ENCODE peak calls at places on chromosomes 1 and 21, in ten cellular contexts. S is IMR-90, Q is ovary, I is lung, X is mammary epithelial cell, A is lower lobe of right lung, R is tibial artery, B is esophagus squamous epithelium, P is left ventricle myocardium inferior, T is kidney epithelial cell. N is an unnamed sample.

GRCh38 chr1:25500694-25501093 is 42.7 kb upstream of the LDLRAP1 start:
- DNase-seq in S (no peak), Q (no peak), I (no peak), X (no peak), A (no peak), R (peak; percentile 76), B (no peak), P (no peak), T (no peak), N (no peak)

GRCh38 chr1:204711103-204711946 is 25.8 kb upstream of the LRRN2 start:
- DNase-seq in S (no peak), Q (no peak), I (no peak), X (no peak), A (no peak), R (no peak), B (no peak), P (no peak), T (no peak), N (no peak)

GRCh38 chr1:84847253-84848247 is 45.5 kb downstream of the LPAR3 start:
- DNase-seq in S (peak; percentile 96), Q (peak; percentile 78), I (peak; percentile 86), X (peak; percentile 98), A (peak; percentile 92), R (peak; percentile 74), B (no peak), P (peak; percentile 50), T (peak; percentile 93), N (peak; percentile 98)

GRCh38 chr1:89633103-89633744 is at the start of gene LRRC8C:
- DNase-seq in S (peak; percentile 48), Q (peak; percentile 73), I (peak; percentile 48), X (peak; percentile 58), A (peak; percentile 77), R (peak; percentile 73), B (no peak), P (peak; percentile 61), T (no peak), N (peak; percentile 57)

GRCh38 chr21:37758997-37759396 is 157.3 kb downstream of the KCNJ6 start:
- DNase-seq in S (peak; percentile 62), Q (no peak), I (no peak), X (peak; percentile 37), A (no peak), R (no peak), B (no peak), P (no peak), T (no peak), N (peak; percentile 69)

GRCh38 chr1:245467804-245468203 is 313.0 kb downstream of the KIF26B start:
- DNase-seq in S (no peak), Q (no peak), I (no peak), X (no peak), A (no peak), R (no peak), B (no peak), P (no peak), T (no peak), N (no peak)

GRCh38 chr1:207248544-207249206 is 72.8 kb upstream of the CD55 start:
- DNase-seq in S (peak; percentile 1), Q (no peak), I (no peak), X (peak; percentile 48), A (no peak), R (no peak), B (no peak), P (no peak), T (no peak), N (peak; percentile 73)

GRCh38 chr21:16563795-16564194 is 834.0 kb downstream of the USP25 start:
- DNase-seq in S (no peak), Q (peak; percentile 48), I (no peak), X (peak; percentile 12), A (peak; percentile 51), R (no peak), B (no peak), P (no peak), T (peak; percentile 63), N (no peak)

GRCh38 chr21:41560701-41561158 is 52.8 kb upstream of the TMPRSS2 start:
- DNase-seq in S (no peak), Q (no peak), I (no peak), X (no peak), A (no peak), R (no peak), B (no peak), P (no peak), T (no peak), N (no peak)

GRCh38 chr21:44870748-44871495 is 2.6 kb downstream of the PTTG1IP start:
- DNase-seq in S (no peak), Q (peak; percentile 54), I (no peak), X (peak; percentile 73), A (no peak), R (peak; percentile 72), B (no peak), P (peak; percentile 75), T (no peak), N (peak; percentile 53)

DNA sequence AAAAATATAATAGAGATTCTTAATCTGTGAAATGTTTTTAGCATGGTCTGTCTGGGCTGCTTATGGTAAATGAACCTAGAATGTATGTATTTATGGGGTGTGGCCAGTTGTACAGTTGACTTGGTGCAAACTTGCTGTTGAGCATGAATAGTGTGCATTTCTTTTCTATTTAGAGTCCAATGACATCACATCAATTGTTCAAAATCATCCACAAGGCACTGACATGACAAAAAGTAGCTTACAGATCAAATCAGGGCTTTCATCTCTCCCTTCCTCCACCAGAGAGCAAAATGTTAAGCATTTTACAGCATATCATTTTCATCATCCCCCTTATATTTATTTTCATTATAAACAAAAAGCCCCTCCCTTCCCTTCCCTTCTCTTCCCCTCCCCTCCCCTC is 1010.3 kb downstream of the KCNT2 start:
- DNase-seq in S (no peak), Q (no peak), I (no peak), X (no peak), A (no peak), R (no peak), B (no peak), P (no peak), T (no peak), N (no peak)
- TF ChIP-seq CTCF in S (no peak), Q (no peak), I (no peak), X (no peak), A (no peak), R (no peak), B (no peak), P (no peak), T (no peak), N (no peak)

DNA sequence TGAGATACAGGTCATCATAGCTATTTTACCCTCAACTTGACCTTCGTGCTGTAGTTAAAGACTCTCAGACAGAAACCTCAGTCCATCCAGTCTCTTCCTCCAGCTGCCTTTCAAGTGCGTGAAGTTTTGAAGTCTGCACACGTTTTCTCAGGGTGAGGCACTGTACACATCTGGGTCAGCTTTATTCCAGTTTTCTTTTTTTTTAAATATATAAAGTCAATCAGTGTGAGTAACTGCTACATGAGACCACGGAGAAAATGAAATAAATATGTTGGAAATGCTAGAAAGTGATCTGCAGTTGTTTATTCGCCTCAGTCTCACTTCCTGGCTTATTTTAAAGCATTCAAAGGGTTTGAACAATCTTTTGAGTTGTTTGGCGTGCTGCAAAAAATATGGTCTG is 135.7 kb downstream of the ROR1 start:
- DNase-seq in S (no peak), Q (no peak), I (no peak), X (no peak), A (no peak), R (no peak), B (no peak), P (no peak), T (no peak), N (no peak)
- H3K4me3 ChIP-seq in S (no peak overlapping the region), Q (no peak overlapping the region), I (no peak overlapping the region), X (no peak overlapping the region), A (no peak overlapping the region), R (no peak overlapping the region), B (no peak overlapping the region), P (no peak overlapping the region), T (no peak overlapping the region), N (no peak overlapping the region)

GRCh38 chr1:168636200-168636599 is 59.8 kb downstream of the XCL1 start:
- DNase-seq in S (no peak), Q (no peak), I (no peak), X (peak; percentile 72), A (no peak), R (no peak), B (no peak), P (no peak), T (no peak), N (peak; percentile 60)
- TF ChIP-seq CTCF in S (no peak), Q (no peak), I (no peak), X (peak; percentile 40), A (peak; percentile 9), R (no peak), B (no peak), P (peak; percentile 43), T (peak; percentile 28), N (peak; percentile 45)

DNA sequence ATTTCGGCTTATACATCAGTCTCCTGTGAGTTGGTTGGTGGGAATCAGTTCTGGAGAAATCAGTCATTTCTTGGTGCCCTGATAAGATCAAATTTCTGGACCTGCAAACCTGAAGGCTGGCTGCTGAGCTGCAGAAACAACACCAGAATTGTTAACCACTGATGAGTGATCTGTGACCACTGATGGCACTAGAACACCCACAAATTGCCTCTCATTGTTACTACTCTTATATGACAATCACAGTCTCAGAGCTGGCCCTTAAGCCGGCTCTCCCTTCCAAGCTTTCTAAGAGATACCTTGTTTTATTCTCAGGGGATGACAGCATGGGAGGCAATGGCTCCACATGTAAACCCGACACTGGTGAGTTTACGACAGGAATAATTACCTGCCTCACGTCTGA is 1.9 kb downstream of the C1orf162 start:
- DNase-seq in S (no peak), Q (no peak), I (no peak), X (no peak), A (no peak), R (no peak), B (no peak), P (no peak), T (no peak), N (no peak)
- H3K4me3 ChIP-seq in S (no peak overlapping the region), Q (no peak overlapping the region), I (no peak overlapping the region), X (no peak overlapping the region), A (peak overlapping the region; percentile 40), R (no peak overlapping the region), B (peak overlapping the region; percentile 51), P (no peak overlapping the region), T (no peak overlapping the region), N (no peak overlapping the region)

N was measured in epithelial cell of esophagus.